ENCODE peak calls at places on chromosomes 5 and 9, in four cellular contexts. One of them, this sample, is unnamed.

GRCh38 chr9:132008184-132008781 is 71.4 kb downstream of the MED27 start:
- DNase-seq in left ventricle myocardium inferior: no peak
- DNase-seq in memory B cell: no peak
- DNase-seq in ovary: no peak
- DNase-seq in this sample: no peak

GRCh38 chr9:95111716-95112115 is 205.8 kb downstream of the FANCC start:
- DNase-seq in left ventricle myocardium inferior: no peak
- DNase-seq in memory B cell: no peak
- DNase-seq in ovary: no peak
- DNase-seq in this sample: no peak

GRCh38 chr9:135608294-135608998 is 30.9 kb downstream of the GLT6D1 start:
- DNase-seq in left ventricle myocardium inferior: peak; percentile 9
- DNase-seq in memory B cell: no peak
- DNase-seq in ovary: no peak
- DNase-seq in this sample: no peak

GRCh38 chr5:145237843-145238242 is 597.3 kb downstream of the PRELID2 start:
- DNase-seq in left ventricle myocardium inferior: no peak
- DNase-seq in memory B cell: no peak
- DNase-seq in ovary: no peak
- DNase-seq in this sample: no peak

GRCh38 chr5:180154821-180155220 is 54.2 kb downstream of the RASGEF1C start:
- DNase-seq in left ventricle myocardium inferior: no peak
- DNase-seq in memory B cell: no peak
- DNase-seq in ovary: no peak
- DNase-seq in this sample: no peak

GRCh38 chr5:10567181-10567591 is 3.3 kb downstream of the ANKRD33B start:
- DNase-seq in left ventricle myocardium inferior: no peak
- DNase-seq in memory B cell: no peak
- DNase-seq in ovary: no peak
- DNase-seq in this sample: no peak

GRCh38 chr5:160479926-160480325 is 58.3 kb downstream of the PTTG1 start:
- DNase-seq in left ventricle myocardium inferior: no peak
- DNase-seq in memory B cell: no peak
- DNase-seq in ovary: no peak
- DNase-seq in this sample: no peak

GRCh38 chr5:124402144-124402581 is 344.3 kb downstream of the ZNF608 start:
- DNase-seq in left ventricle myocardium inferior: no peak
- DNase-seq in memory B cell: no peak
- DNase-seq in ovary: no peak
- DNase-seq in this sample: no peak

GRCh38 chr9:98031935-98032334 is 24.6 kb upstream of the NANS start:
- DNase-seq in left ventricle myocardium inferior: no peak
- DNase-seq in memory B cell: no peak
- DNase-seq in ovary: no peak
- DNase-seq in this sample: no peak

GRCh38 chr5:74543162-74543995 is 97.1 kb downstream of the ENC1 start:
- DNase-seq in left ventricle myocardium inferior: no peak
- DNase-seq in memory B cell: no peak
- DNase-seq in ovary: no peak
- DNase-seq in this sample: no peak

GRCh38 chr9:33125871-33126822 is 41.0 kb downstream of the B4GALT1 start:
- DNase-seq in left ventricle myocardium inferior: no peak
- DNase-seq in memory B cell: peak; percentile 66
- DNase-seq in ovary: peak; percentile 8
- DNase-seq in this sample: no peak

GRCh38 chr5:151686673-151687378 is at the start of gene SPARC:
- DNase-seq in left ventricle myocardium inferior: peak; percentile 74
- DNase-seq in memory B cell: no peak
- DNase-seq in ovary: peak; percentile 84
- DNase-seq in this sample: peak; percentile 89

GRCh38 chr5:14879985-14880589 is 8.5 kb upstream of the ANKH start:
- DNase-seq in left ventricle myocardium inferior: no peak
- DNase-seq in memory B cell: no peak
- DNase-seq in ovary: no peak
- DNase-seq in this sample: no peak

GRCh38 chr9:34587271-34587670 is 2.3 kb downstream of the CNTFR start:
- DNase-seq in left ventricle myocardium inferior: no peak
- DNase-seq in memory B cell: no peak
- DNase-seq in ovary: no peak
- DNase-seq in this sample: no peak

GRCh38 chr5:90446961-90447360 is 27.6 kb downstream of the MBLAC2 start:
- DNase-seq in left ventricle myocardium inferior: no peak
- DNase-seq in memory B cell: no peak
- DNase-seq in ovary: no peak
- DNase-seq in this sample: no peak

GRCh38 chr5:59039003-59039295 is 456.1 kb downstream of the RAB3C start:
- DNase-seq in left ventricle myocardium inferior: no peak
- DNase-seq in memory B cell: no peak
- DNase-seq in ovary: no peak
- DNase-seq in this sample: no peak

GRCh38 chr5:134100283-134101011 is 14.0 kb upstream of the TCF7 start:
- DNase-seq in left ventricle myocardium inferior: no peak
- DNase-seq in memory B cell: peak; percentile 71
- DNase-seq in ovary: no peak
- DNase-seq in this sample: peak; percentile 41

GRCh38 chr9:29750062-29750461 is 2176.8 kb upstream of the C9orf72 start:
- DNase-seq in left ventricle myocardium inferior: no peak
- DNase-seq in memory B cell: no peak
- DNase-seq in ovary: no peak
- DNase-seq in this sample: no peak

GRCh38 chr5:41843456-41844112 is 26.6 kb downstream of the OXCT1 start:
- DNase-seq in left ventricle myocardium inferior: no peak
- DNase-seq in memory B cell: no peak
- DNase-seq in ovary: no peak
- DNase-seq in this sample: no peak

GRCh38 chr5:165805756-165806155 is 2300.3 kb downstream of the MAT2B start:
- DNase-seq in left ventricle myocardium inferior: no peak
- DNase-seq in memory B cell: no peak
- DNase-seq in ovary: no peak
- DNase-seq in this sample: no peak

GRCh38 chr9:37398464-37399025 is 24.0 kb upstream of the GRHPR start:
- DNase-seq in left ventricle myocardium inferior: no peak
- DNase-seq in memory B cell: no peak
- DNase-seq in ovary: no peak
- DNase-seq in this sample: no peak

GRCh38 chr5:149143470-149143869 is 2.2 kb downstream of the ABLIM3 start:
- DNase-seq in left ventricle myocardium inferior: no peak
- DNase-seq in memory B cell: no peak
- DNase-seq in ovary: no peak
- DNase-seq in this sample: no peak

GRCh38 chr9:71806916-71807315 is 38.6 kb upstream of the CEMIP2 start:
- DNase-seq in left ventricle myocardium inferior: peak; percentile 36
- DNase-seq in memory B cell: peak; percentile 54
- DNase-seq in ovary: peak; percentile 22
- DNase-seq in this sample: peak; percentile 44

GRCh38 chr9:134963546-134963945 is 45.8 kb upstream of the FCN1 start:
- DNase-seq in left ventricle myocardium inferior: no peak
- DNase-seq in memory B cell: no peak
- DNase-seq in ovary: no peak
- DNase-seq in this sample: peak; percentile 26

GRCh38 chr5:1564182-1564748 is 40.5 kb upstream of the LPCAT1 start:
- DNase-seq in left ventricle myocardium inferior: peak; percentile 35
- DNase-seq in memory B cell: no peak
- DNase-seq in ovary: no peak
- DNase-seq in this sample: no peak

GRCh38 chr5:106135473-106135872 is 1535.3 kb downstream of the EFNA5 start:
- DNase-seq in left ventricle myocardium inferior: no peak
- DNase-seq in memory B cell: no peak
- DNase-seq in ovary: no peak
- DNase-seq in this sample: no peak

GRCh38 chr5:112005533-112005926 is 248.5 kb upstream of the NREP start:
- DNase-seq in left ventricle myocardium inferior: no peak
- DNase-seq in memory B cell: no peak
- DNase-seq in ovary: no peak
- DNase-seq in this sample: no peak

This sample was measured in psoas muscle.